ENCODE peak calls at places on chromosome X, in eight cellular contexts. X is fibroblast of mammary gland; H is CD8-positive, alpha-beta memory T cell; P is AG08396; S is neuronal stem cell; I is brain microvascular endothelial cell; V is CD8-positive, alpha-beta T cell; M is NCI-H2029. J is an unnamed sample.

GRCh38 chrX:102155806-102156179 is at the start of gene BEX5:
- DNase-seq in X (peak; percentile 5), H (peak; percentile 46), P (no peak), S (peak; percentile 61), I (no peak), V (peak; percentile 20), M (peak; percentile 54), J (no peak)

GRCh38 chrX:71536285-71536684 is 3.4 kb downstream of the OGT start:
- DNase-seq in X (no peak), H (no peak), P (no peak), S (no peak), I (no peak), V (no peak), M (no peak), J (no peak)

GRCh38 chrX:26581086-26581485 is 365.1 kb downstream of the MAGEB5 start:
- DNase-seq in X (no peak), H (no peak), P (no peak), S (no peak), I (no peak), V (no peak), M (no peak), J (no peak)

GRCh38 chrX:74923942-74924448 is 1.3 kb downstream of the NEXMIF start:
- DNase-seq in X (no peak), H (no peak), P (no peak), S (peak; percentile 1), I (no peak), V (no peak), M (peak; percentile 44), J (no peak)

GRCh38 chrX:149962859-149963757 is 24.8 kb upstream of the EOLA2 start:
- DNase-seq in X (peak; percentile 66), H (no peak), P (peak; percentile 63), S (peak; percentile 12), I (peak; percentile 53), V (no peak), M (peak; percentile 9), J (peak; percentile 43)

GRCh38 chrX:104482757-104483156 is 83.2 kb upstream of the IL1RAPL2 start:
- DNase-seq in X (peak; percentile 4), H (no peak), P (no peak), S (no peak), I (no peak), V (no peak), M (no peak), J (no peak)

GRCh38 chrX:56219702-56220101 is 12.5 kb upstream of the KLF8 start:
- DNase-seq in X (peak; percentile 33), H (no peak), P (peak; percentile 20), S (no peak), I (no peak), V (no peak), M (no peak), J (no peak)

GRCh38 chrX:152821145-152821765 is 9.3 kb downstream of the CETN2 start:
- DNase-seq in X (peak; percentile 38), H (no peak), P (no peak), S (no peak), I (peak; percentile 15), V (no peak), M (no peak), J (peak; percentile 20)

GRCh38 chrX:106928227-106928626 is 8.0 kb downstream of the CLDN2 start:
- DNase-seq in X (no peak), H (no peak), P (no peak), S (no peak), I (no peak), V (no peak), M (no peak), J (no peak)

GRCh38 chrX:46383006-46383405 is 162.2 kb downstream of the ZNF674 start:
- DNase-seq in X (no peak), H (no peak), P (no peak), S (no peak), I (no peak), V (no peak), M (no peak), J (no peak)

GRCh38 chrX:77014655-77015377 is 432.4 kb upstream of the FGF16 start:
- DNase-seq in X (no peak), H (no peak), P (no peak), S (peak; percentile 74), I (no peak), V (no peak), M (no peak), J (no peak)